ENCODE peak calls at places on chromosomes 13 and 19, in six cellular contexts. One of them, this sample, is unnamed.

GRCh38 chr13:81133066-81133465 is 792.1 kb upstream of the SPRY2 start:
- DNase-seq in ovary: no peak
- DNase-seq in mucosa of descending colon: no peak
- DNase-seq in activated T-helper 9 cell treated with anti-CD3 and anti-CD28 coated beads, Interleukin-2, amount 50 U/mL, for 16 hours: no peak
- DNase-seq in WTC11: no peak
- DNase-seq in posterior cingulate gyrus: no peak
- DNase-seq in this sample: no peak

GRCh38 chr13:49657241-49657641 is 28.9 kb downstream of the ARL11 start:
- DNase-seq in ovary: no peak
- DNase-seq in mucosa of descending colon: no peak
- DNase-seq in activated T-helper 9 cell treated with anti-CD3 and anti-CD28 coated beads, Interleukin-2, amount 50 U/mL, for 16 hours: no peak
- DNase-seq in WTC11: no peak
- DNase-seq in posterior cingulate gyrus: no peak
- DNase-seq in this sample: no peak

GRCh38 chr13:113671066-113672001 is 4.3 kb downstream of the GRK1 start:
- DNase-seq in ovary: peak
- DNase-seq in mucosa of descending colon: peak
- DNase-seq in activated T-helper 9 cell treated with anti-CD3 and anti-CD28 coated beads, Interleukin-2, amount 50 U/mL, for 16 hours: no peak
- DNase-seq in WTC11: peak
- DNase-seq in posterior cingulate gyrus: no peak
- DNase-seq in this sample: peak

GRCh38 chr19:15173746-15174404 is 26.9 kb downstream of the NOTCH3 start:
- DNase-seq in ovary: no peak
- DNase-seq in mucosa of descending colon: no peak
- DNase-seq in activated T-helper 9 cell treated with anti-CD3 and anti-CD28 coated beads, Interleukin-2, amount 50 U/mL, for 16 hours: no peak
- DNase-seq in WTC11: no peak
- DNase-seq in posterior cingulate gyrus: no peak
- DNase-seq in this sample: no peak

GRCh38 chr19:38381138-38381537 is 6.7 kb downstream of the GGN start:
- DNase-seq in ovary: no peak
- DNase-seq in mucosa of descending colon: no peak
- DNase-seq in activated T-helper 9 cell treated with anti-CD3 and anti-CD28 coated beads, Interleukin-2, amount 50 U/mL, for 16 hours: no peak
- DNase-seq in WTC11: no peak
- DNase-seq in posterior cingulate gyrus: no peak
- DNase-seq in this sample: no peak

GRCh38 chr19:49557641-49558325 is 22.6 kb downstream of the NOSIP start:
- DNase-seq in ovary: no peak
- DNase-seq in mucosa of descending colon: no peak
- DNase-seq in activated T-helper 9 cell treated with anti-CD3 and anti-CD28 coated beads, Interleukin-2, amount 50 U/mL, for 16 hours: no peak
- DNase-seq in WTC11: no peak
- DNase-seq in posterior cingulate gyrus: no peak
- DNase-seq in this sample: no peak

GRCh38 chr19:52664461-52664860 is 26.3 kb upstream of the ZNF83 start:
- DNase-seq in ovary: no peak
- DNase-seq in mucosa of descending colon: no peak
- DNase-seq in activated T-helper 9 cell treated with anti-CD3 and anti-CD28 coated beads, Interleukin-2, amount 50 U/mL, for 16 hours: no peak
- DNase-seq in WTC11: peak
- DNase-seq in posterior cingulate gyrus: no peak
- DNase-seq in this sample: no peak

GRCh38 chr19:6556480-6556879 is 25.7 kb downstream of the TNFSF9 start:
- DNase-seq in ovary: no peak
- DNase-seq in mucosa of descending colon: no peak
- DNase-seq in activated T-helper 9 cell treated with anti-CD3 and anti-CD28 coated beads, Interleukin-2, amount 50 U/mL, for 16 hours: no peak
- DNase-seq in WTC11: no peak
- DNase-seq in posterior cingulate gyrus: no peak
- DNase-seq in this sample: no peak

GRCh38 chr13:60398949-60399589 is 2.0 kb downstream of the TDRD3 start:
- DNase-seq in ovary: no peak
- DNase-seq in mucosa of descending colon: no peak
- DNase-seq in activated T-helper 9 cell treated with anti-CD3 and anti-CD28 coated beads, Interleukin-2, amount 50 U/mL, for 16 hours: no peak
- DNase-seq in WTC11: no peak
- DNase-seq in posterior cingulate gyrus: no peak
- DNase-seq in this sample: no peak

GRCh38 chr19:11693505-11694499 is 44.9 kb downstream of the ZNF823 start:
- DNase-seq in ovary: no peak
- DNase-seq in mucosa of descending colon: no peak
- DNase-seq in activated T-helper 9 cell treated with anti-CD3 and anti-CD28 coated beads, Interleukin-2, amount 50 U/mL, for 16 hours: no peak
- DNase-seq in WTC11: peak
- DNase-seq in posterior cingulate gyrus: no peak
- DNase-seq in this sample: no peak

GRCh38 chr19:19120308-19121156 is 17.7 kb downstream of the TMEM161A start:
- DNase-seq in ovary: peak
- DNase-seq in mucosa of descending colon: no peak
- DNase-seq in activated T-helper 9 cell treated with anti-CD3 and anti-CD28 coated beads, Interleukin-2, amount 50 U/mL, for 16 hours: no peak
- DNase-seq in WTC11: peak
- DNase-seq in posterior cingulate gyrus: no peak
- DNase-seq in this sample: no peak

GRCh38 chr13:110182003-110182402 is 125.0 kb downstream of the COL4A1 start:
- DNase-seq in ovary: no peak
- DNase-seq in mucosa of descending colon: no peak
- DNase-seq in activated T-helper 9 cell treated with anti-CD3 and anti-CD28 coated beads, Interleukin-2, amount 50 U/mL, for 16 hours: no peak
- DNase-seq in WTC11: no peak
- DNase-seq in posterior cingulate gyrus: no peak
- DNase-seq in this sample: no peak

GRCh38 chr13:29106651-29107050 is 286.5 kb downstream of the MTUS2 start:
- DNase-seq in ovary: no peak
- DNase-seq in mucosa of descending colon: no peak
- DNase-seq in activated T-helper 9 cell treated with anti-CD3 and anti-CD28 coated beads, Interleukin-2, amount 50 U/mL, for 16 hours: no peak
- DNase-seq in WTC11: no peak
- DNase-seq in posterior cingulate gyrus: no peak
- DNase-seq in this sample: no peak

GRCh38 chr19:42473686-42474085 is 30.9 kb upstream of the CXCL17 start:
- DNase-seq in ovary: no peak
- DNase-seq in mucosa of descending colon: no peak
- DNase-seq in activated T-helper 9 cell treated with anti-CD3 and anti-CD28 coated beads, Interleukin-2, amount 50 U/mL, for 16 hours: no peak
- DNase-seq in WTC11: peak
- DNase-seq in posterior cingulate gyrus: no peak
- DNase-seq in this sample: no peak

GRCh38 chr19:41192574-41193419 is at the start of gene CYP2S1:
- DNase-seq in ovary: no peak
- DNase-seq in mucosa of descending colon: peak
- DNase-seq in activated T-helper 9 cell treated with anti-CD3 and anti-CD28 coated beads, Interleukin-2, amount 50 U/mL, for 16 hours: no peak
- DNase-seq in WTC11: peak
- DNase-seq in posterior cingulate gyrus: no peak
- DNase-seq in this sample: no peak

GRCh38 chr19:18919895-18920204 is 335 bp downstream of the DDX49 start:
- DNase-seq in ovary: no peak
- DNase-seq in mucosa of descending colon: no peak
- DNase-seq in activated T-helper 9 cell treated with anti-CD3 and anti-CD28 coated beads, Interleukin-2, amount 50 U/mL, for 16 hours: no peak
- DNase-seq in WTC11: no peak
- DNase-seq in posterior cingulate gyrus: no peak
- DNase-seq in this sample: no peak

This sample was measured in dorsolateral prefrontal cortex.